ENCODE peak calls at places on chromosomes 7 and 10, in nine cellular contexts. One of them, this sample, is unnamed.

GRCh38 chr7:47548546-47548945 is 33.4 kb downstream of the TNS3 start:
- DNase-seq in NCI-H1092 treated with DMSO at 0.1 percent for 48 hours: no peak
- DNase-seq in HEK293T: no peak
- DNase-seq in mucosa of gallbladder: no peak
- DNase-seq in fibroblast of the aortic adventitia: no peak
- DNase-seq in NCI-H748 treated with DMSO at 0.1 percent for 48 hours: no peak
- DNase-seq in naive thymus-derived CD4-positive, alpha-beta T cell: no peak
- DNase-seq in upper lobe of right lung: no peak
- DNase-seq in RWPE2: no peak
- DNase-seq in this sample: no peak

GRCh38 chr7:127897704-127898454 is 133.4 kb downstream of the LRRC4 start:
- DNase-seq in mucosa of gallbladder: no peak
- DNase-seq in upper lobe of right lung: no peak
- DNase-seq in HEK293T: no peak
- DNase-seq in NCI-H748 treated with DMSO at 0.1 percent for 48 hours: no peak
- DNase-seq in fibroblast of the aortic adventitia: no peak
- DNase-seq in RWPE2: no peak
- DNase-seq in naive thymus-derived CD4-positive, alpha-beta T cell: no peak
- DNase-seq in NCI-H1092 treated with DMSO at 0.1 percent for 48 hours: no peak
- DNase-seq in this sample: no peak

GRCh38 chr7:82530361-82530760 is 86.8 kb upstream of the CACNA2D1 start:
- DNase-seq in naive thymus-derived CD4-positive, alpha-beta T cell: no peak
- DNase-seq in NCI-H748 treated with DMSO at 0.1 percent for 48 hours: no peak
- DNase-seq in upper lobe of right lung: no peak
- DNase-seq in fibroblast of the aortic adventitia: peak
- DNase-seq in HEK293T: no peak
- DNase-seq in mucosa of gallbladder: no peak
- DNase-seq in NCI-H1092 treated with DMSO at 0.1 percent for 48 hours: no peak
- DNase-seq in RWPE2: no peak
- DNase-seq in this sample: no peak

GRCh38 chr10:96740579-96741281 is 20.4 kb upstream of the PIK3AP1 start:
- DNase-seq in NCI-H1092 treated with DMSO at 0.1 percent for 48 hours: no peak
- DNase-seq in naive thymus-derived CD4-positive, alpha-beta T cell: no peak
- DNase-seq in fibroblast of the aortic adventitia: no peak
- DNase-seq in RWPE2: no peak
- DNase-seq in upper lobe of right lung: peak
- DNase-seq in mucosa of gallbladder: peak
- DNase-seq in NCI-H748 treated with DMSO at 0.1 percent for 48 hours: no peak
- DNase-seq in HEK293T: no peak
- DNase-seq in this sample: no peak

GRCh38 chr7:27162930-27163775 is 2.2 kb downstream of the HOXA9 start:
- DNase-seq in naive thymus-derived CD4-positive, alpha-beta T cell: no peak
- DNase-seq in HEK293T: no peak
- DNase-seq in RWPE2: no peak
- DNase-seq in upper lobe of right lung: peak
- DNase-seq in NCI-H1092 treated with DMSO at 0.1 percent for 48 hours: no peak
- DNase-seq in NCI-H748 treated with DMSO at 0.1 percent for 48 hours: no peak
- DNase-seq in mucosa of gallbladder: no peak
- DNase-seq in fibroblast of the aortic adventitia: no peak
- DNase-seq in this sample: no peak

GRCh38 chr10:121974019-121974534 is 940 bp downstream of the NSMCE4A start:
- DNase-seq in naive thymus-derived CD4-positive, alpha-beta T cell: no peak
- DNase-seq in fibroblast of the aortic adventitia: no peak
- DNase-seq in upper lobe of right lung: no peak
- DNase-seq in NCI-H748 treated with DMSO at 0.1 percent for 48 hours: no peak
- DNase-seq in HEK293T: no peak
- DNase-seq in mucosa of gallbladder: no peak
- DNase-seq in NCI-H1092 treated with DMSO at 0.1 percent for 48 hours: no peak
- DNase-seq in RWPE2: no peak
- DNase-seq in this sample: no peak

GRCh38 chr7:69624431-69624830 is 26.2 kb downstream of the AUTS2 start:
- DNase-seq in NCI-H748 treated with DMSO at 0.1 percent for 48 hours: no peak
- DNase-seq in fibroblast of the aortic adventitia: no peak
- DNase-seq in naive thymus-derived CD4-positive, alpha-beta T cell: no peak
- DNase-seq in mucosa of gallbladder: no peak
- DNase-seq in upper lobe of right lung: no peak
- DNase-seq in HEK293T: no peak
- DNase-seq in NCI-H1092 treated with DMSO at 0.1 percent for 48 hours: peak
- DNase-seq in RWPE2: no peak
- DNase-seq in this sample: peak

GRCh38 chr10:76428541-76429330 is 997.3 kb downstream of the LRMDA start:
- DNase-seq in naive thymus-derived CD4-positive, alpha-beta T cell: no peak
- DNase-seq in mucosa of gallbladder: no peak
- DNase-seq in HEK293T: no peak
- DNase-seq in NCI-H1092 treated with DMSO at 0.1 percent for 48 hours: no peak
- DNase-seq in upper lobe of right lung: no peak
- DNase-seq in RWPE2: no peak
- DNase-seq in NCI-H748 treated with DMSO at 0.1 percent for 48 hours: no peak
- DNase-seq in fibroblast of the aortic adventitia: peak
- DNase-seq in this sample: no peak

GRCh38 chr7:43582503-43583423 is at the start of gene STK17A:
- DNase-seq in RWPE2: peak
- DNase-seq in fibroblast of the aortic adventitia: peak
- DNase-seq in upper lobe of right lung: peak
- DNase-seq in NCI-H748 treated with DMSO at 0.1 percent for 48 hours: peak
- DNase-seq in NCI-H1092 treated with DMSO at 0.1 percent for 48 hours: peak
- DNase-seq in HEK293T: peak
- DNase-seq in naive thymus-derived CD4-positive, alpha-beta T cell: peak
- DNase-seq in mucosa of gallbladder: peak
- DNase-seq in this sample: peak

GRCh38 chr7:106659963-106660861 is 746 bp downstream of the CCDC71L start:
- DNase-seq in NCI-H748 treated with DMSO at 0.1 percent for 48 hours: peak
- DNase-seq in HEK293T: peak
- DNase-seq in RWPE2: peak
- DNase-seq in fibroblast of the aortic adventitia: peak
- DNase-seq in mucosa of gallbladder: peak
- DNase-seq in naive thymus-derived CD4-positive, alpha-beta T cell: peak
- DNase-seq in upper lobe of right lung: peak
- DNase-seq in NCI-H1092 treated with DMSO at 0.1 percent for 48 hours: peak
- DNase-seq in this sample: peak

This sample was measured in NCI-H2081.